ENCODE peak calls at places on chromosome 21, in five cellular contexts. H is HT1080, J is activated T-cell treated with anti-CD3 and anti-CD28 coated beads for 1 hour, K is NCI-H510A treated with DMSO at 0.1 percent for 48 hours, Z is thoracic aorta. U is an unnamed sample.

GRCh38 chr21:32131960-32132359 is 146.9 kb downstream of the MIS18A start:
- DNase-seq in H (peak), J (no peak), K (peak), Z (no peak), U (no peak)

GRCh38 chr21:35179990-35180557 is 131.0 kb upstream of the RUNX1 start:
- DNase-seq in H (peak), J (no peak), K (no peak), Z (no peak), U (peak)

GRCh38 chr21:21547368-21547953 is 549.3 kb downstream of the NCAM2 start:
- DNase-seq in H (peak), J (no peak), K (no peak), Z (no peak), U (no peak)

GRCh38 chr21:33212159-33212851 is 17.4 kb upstream of the IFNAR2 start:
- DNase-seq in H (no peak), J (no peak), K (peak), Z (no peak), U (no peak)

GRCh38 chr21:46079357-46080170 is 18.3 kb upstream of the COL6A2 start:
- DNase-seq in H (peak), J (no peak), K (no peak), Z (no peak), U (no peak)

GRCh38 chr21:46126321-46127238 is 28.7 kb downstream of the COL6A2 start:
- DNase-seq in H (no peak), J (no peak), K (no peak), Z (no peak), U (no peak)

GRCh38 chr21:34243562-34243961 is 120.2 kb upstream of the KCNE2 start:
- DNase-seq in H (peak), J (no peak), K (no peak), Z (no peak), U (no peak)

GRCh38 chr21:28018741-28019669 is 973.7 kb downstream of the LTN1 start:
- DNase-seq in H (peak), J (no peak), K (no peak), Z (no peak), U (no peak)

GRCh38 chr21:45130324-45130774 is 56.0 kb downstream of the ADARB1 start:
- DNase-seq in H (peak), J (no peak), K (no peak), Z (no peak), U (peak)

GRCh38 chr21:34204021-34204420 is 130.6 kb downstream of the MRPS6 start:
- DNase-seq in H (no peak), J (no peak), K (no peak), Z (no peak), U (no peak)

GRCh38 chr21:36499578-36500471 is 19.9 kb upstream of the CLDN14 start:
- DNase-seq in H (no peak), J (no peak), K (no peak), Z (no peak), U (no peak)

GRCh38 chr21:34345091-34345871 is 18.5 kb upstream of the KCNE2 start:
- DNase-seq in H (no peak), J (no peak), K (no peak), Z (no peak), U (no peak)

GRCh38 chr21:27681038-27681437 is 714.1 kb upstream of the ADAMTS5 start:
- DNase-seq in H (no peak), J (no peak), K (no peak), Z (no peak), U (no peak)

GRCh38 chr21:31282095-31282709 is 61.9 kb downstream of the TIAM1 start:
- DNase-seq in H (peak), J (no peak), K (no peak), Z (no peak), U (peak)